ENCODE peak calls at places on chromosomes 4 and X, in five cellular contexts. X, U, A, M and Y are unnamed samples.

GRCh38 chrX:46204721-46205422 is 340.3 kb downstream of the ZNF674 start:
- DNase-seq in M (peak), X (no peak), U (no peak), A (no peak), Y (no peak)

GRCh38 chrX:45850197-45850774 is 649.6 kb upstream of the DIPK2B start:
- DNase-seq in M (no peak), X (no peak), A (no peak), U (no peak), Y (no peak)

GRCh38 chrX:97189668-97190067 is 306.0 kb downstream of the RPA4 start:
- DNase-seq in A (no peak), U (no peak), M (no peak), X (no peak), Y (no peak)

GRCh38 chrX:132737743-132738142 is 220.7 kb downstream of the HS6ST2 start:
- DNase-seq in M (peak), A (no peak), U (no peak), X (no peak), Y (no peak)

GRCh38 chr4:80184791-80185756 is 12.2 kb upstream of the PRDM8 start:
- DNase-seq in U (no peak), X (no peak), M (no peak), A (peak), Y (no peak)

GRCh38 chr4:153374471-153374870 is 30.0 kb downstream of the MND1 start:
- DNase-seq in M (no peak), X (no peak), U (no peak), A (no peak), Y (no peak)

GRCh38 chr4:16516796-16517413 is 290.6 kb upstream of the TAPT1 start:
- DNase-seq in A (peak), M (no peak), X (peak), U (peak), Y (no peak)

GRCh38 chr4:168923526-168924194 is 86.4 kb downstream of the CBR4 start:
- DNase-seq in A (peak), M (peak), U (peak), X (peak), Y (no peak)

GRCh38 chrX:2351999-2352995 is 148.5 kb downstream of the DHRSX start:
- DNase-seq in M (no peak), U (no peak), X (no peak), A (no peak), Y (no peak)

GRCh38 chr4:74440356-74440755 is 4.6 kb upstream of the AREG start:
- DNase-seq in A (no peak), U (no peak), M (peak), X (no peak), Y (no peak)

GRCh38 chrX:16160729-16161128 is 6.6 kb upstream of the MAGEB17 start:
- DNase-seq in M (peak), A (no peak), X (no peak), U (peak), Y (no peak)

GRCh38 chr4:7911044-7911578 is 28.6 kb downstream of the AFAP1 start:
- DNase-seq in U (peak), X (no peak), A (no peak), M (no peak), Y (no peak)

GRCh38 chr4:17163156-17163555 is 264.7 kb upstream of the LDB2 start:
- DNase-seq in M (no peak), X (no peak), U (no peak), A (no peak), Y (no peak)

GRCh38 chrX:150460063-150460462 is 96.9 kb downstream of the MAMLD1 start:
- DNase-seq in M (no peak), X (no peak), U (no peak), A (no peak), Y (no peak)

GRCh38 chr4:150082241-150082640 is 4.0 kb downstream of the DCLK2 start:
- DNase-seq in M (no peak), U (no peak), X (no peak), A (no peak), Y (no peak)

GRCh38 chrX:145190801-145191389 is 56.4 kb upstream of the SPANXN1 start:
- DNase-seq in A (no peak), M (peak), X (no peak), U (no peak), Y (no peak)

GRCh38 chr4:33714971-33715370 is 2529.3 kb downstream of the ARAP2 start:
- DNase-seq in A (no peak), U (no peak), M (no peak), X (no peak), Y (no peak)

GRCh38 chr4:3261411-3262207 is 12.7 kb downstream of the MSANTD1 start:
- DNase-seq in X (peak), M (no peak), U (no peak), A (no peak), Y (no peak)

GRCh38 chr4:84803121-84803520 is 163.4 kb downstream of the WDFY3 start:
- DNase-seq in X (no peak), A (no peak), M (no peak), U (no peak), Y (no peak)

GRCh38 chrX:112851806-112852205 is 11.2 kb upstream of the AMOT start:
- DNase-seq in A (no peak), X (no peak), U (no peak), M (no peak), Y (no peak)

GRCh38 chr4:41670530-41670929 is 78.0 kb downstream of the PHOX2B start:
- DNase-seq in X (no peak), A (no peak), U (no peak), M (no peak), Y (no peak)

GRCh38 chr4:60847614-60848013 is 352.5 kb upstream of the ADGRL3 start:
- DNase-seq in U (no peak), X (no peak), M (no peak), A (no peak), Y (no peak)

GRCh38 chr4:138275216-138275615 is 33.1 kb upstream of the SLC7A11 start:
- DNase-seq in A (no peak), U (no peak), M (no peak), X (no peak), Y (no peak)

GRCh38 chr4:93217423-93217822 is 611.1 kb upstream of the ATOH1 start:
- DNase-seq in A (no peak), M (no peak), U (no peak), X (no peak), Y (no peak)

GRCh38 chrX:8913665-8914409 is 112.7 kb upstream of the FAM9A start:
- DNase-seq in M (no peak), X (no peak), U (peak), A (no peak), Y (no peak)

GRCh38 chr4:153655928-153656327 is 28.2 kb upstream of the TLR2 start:
- DNase-seq in A (peak), U (no peak), M (no peak), X (peak), Y (no peak)

GRCh38 chr4:11471613-11472012 is 42.9 kb upstream of the HS3ST1 start:
- DNase-seq in U (no peak), A (no peak), M (no peak), X (no peak), Y (no peak)